ENCODE peak calls at places on chromosome 4, in nine cellular contexts. One of them, this sample, is unnamed.

GRCh38 chr4:147833254-147833653 is 101.4 kb downstream of the ARHGAP10 start:
- DNase-seq in foreskin fibroblast: peak; percentile 69
- DNase-seq in astrocyte of the cerebellum: no peak
- DNase-seq in fibroblast of the aortic adventitia: peak; percentile 20
- DNase-seq in lower leg skin: no peak
- DNase-seq in heart right ventricle: no peak
- DNase-seq in PC-3: no peak
- DNase-seq in A549: no peak
- DNase-seq in SK-N-SH: no peak
- DNase-seq in this sample: peak; percentile 58

GRCh38 chr4:148216866-148217814 is 225.1 kb downstream of the NR3C2 start:
- DNase-seq in foreskin fibroblast: no peak
- DNase-seq in astrocyte of the cerebellum: peak; percentile 51
- DNase-seq in fibroblast of the aortic adventitia: peak; percentile 7
- DNase-seq in lower leg skin: no peak
- DNase-seq in heart right ventricle: no peak
- DNase-seq in PC-3: no peak
- DNase-seq in A549: no peak
- DNase-seq in SK-N-SH: no peak
- DNase-seq in this sample: no peak

GRCh38 chr4:152351080-152351479 is 184.8 kb downstream of the FBXW7 start:
- DNase-seq in foreskin fibroblast: no peak
- DNase-seq in astrocyte of the cerebellum: no peak
- DNase-seq in fibroblast of the aortic adventitia: no peak
- DNase-seq in lower leg skin: no peak
- DNase-seq in heart right ventricle: no peak
- DNase-seq in PC-3: no peak
- DNase-seq in A549: no peak
- DNase-seq in SK-N-SH: no peak
- DNase-seq in this sample: no peak

GRCh38 chr4:147312376-147313046 is 168.4 kb upstream of the EDNRA start:
- DNase-seq in foreskin fibroblast: peak; percentile 63
- DNase-seq in astrocyte of the cerebellum: no peak
- DNase-seq in fibroblast of the aortic adventitia: peak; percentile 57
- DNase-seq in lower leg skin: no peak
- DNase-seq in heart right ventricle: no peak
- DNase-seq in PC-3: peak; percentile 35
- DNase-seq in A549: no peak
- DNase-seq in SK-N-SH: no peak
- DNase-seq in this sample: no peak

GRCh38 chr4:18691431-18692200 is 670.1 kb upstream of the LCORL start:
- DNase-seq in foreskin fibroblast: no peak
- DNase-seq in astrocyte of the cerebellum: no peak
- DNase-seq in fibroblast of the aortic adventitia: no peak
- DNase-seq in lower leg skin: no peak
- DNase-seq in heart right ventricle: no peak
- DNase-seq in PC-3: no peak
- DNase-seq in A549: no peak
- DNase-seq in SK-N-SH: no peak
- DNase-seq in this sample: no peak

GRCh38 chr4:74755486-74755885 is 38.8 kb downstream of the BTC start:
- DNase-seq in foreskin fibroblast: no peak
- DNase-seq in astrocyte of the cerebellum: peak; percentile 26
- DNase-seq in fibroblast of the aortic adventitia: peak; percentile 27
- DNase-seq in lower leg skin: no peak
- DNase-seq in heart right ventricle: no peak
- DNase-seq in PC-3: no peak
- DNase-seq in A549: no peak
- DNase-seq in SK-N-SH: no peak
- DNase-seq in this sample: no peak

GRCh38 chr4:85055558-85055957 is 89.1 kb upstream of the WDFY3 start:
- DNase-seq in foreskin fibroblast: no peak
- DNase-seq in astrocyte of the cerebellum: no peak
- DNase-seq in fibroblast of the aortic adventitia: no peak
- DNase-seq in lower leg skin: no peak
- DNase-seq in heart right ventricle: no peak
- DNase-seq in PC-3: no peak
- DNase-seq in A549: no peak
- DNase-seq in SK-N-SH: no peak
- DNase-seq in this sample: no peak

GRCh38 chr4:168584321-168584771 is 87.5 kb downstream of the PALLD start:
- DNase-seq in foreskin fibroblast: peak; percentile 50
- DNase-seq in astrocyte of the cerebellum: no peak
- DNase-seq in fibroblast of the aortic adventitia: peak; percentile 64
- DNase-seq in lower leg skin: no peak
- DNase-seq in heart right ventricle: no peak
- DNase-seq in PC-3: peak; percentile 76
- DNase-seq in A549: no peak
- DNase-seq in SK-N-SH: no peak
- DNase-seq in this sample: no peak

GRCh38 chr4:167903291-167903721 is 189.0 kb upstream of the ANXA10 start:
- DNase-seq in foreskin fibroblast: peak; percentile 67
- DNase-seq in astrocyte of the cerebellum: no peak
- DNase-seq in fibroblast of the aortic adventitia: peak; percentile 68
- DNase-seq in lower leg skin: no peak
- DNase-seq in heart right ventricle: no peak
- DNase-seq in PC-3: peak; percentile 73
- DNase-seq in A549: peak; percentile 5
- DNase-seq in SK-N-SH: no peak
- DNase-seq in this sample: no peak

GRCh38 chr4:8913121-8913857 is 41.6 kb upstream of the HMX1 start:
- DNase-seq in foreskin fibroblast: no peak
- DNase-seq in astrocyte of the cerebellum: no peak
- DNase-seq in fibroblast of the aortic adventitia: no peak
- DNase-seq in lower leg skin: peak; percentile 79
- DNase-seq in heart right ventricle: no peak
- DNase-seq in PC-3: no peak
- DNase-seq in A549: no peak
- DNase-seq in SK-N-SH: peak; percentile 8
- DNase-seq in this sample: no peak

GRCh38 chr4:151304755-151305154 is 20.6 kb downstream of the SH3D19 start:
- DNase-seq in foreskin fibroblast: no peak
- DNase-seq in astrocyte of the cerebellum: no peak
- DNase-seq in fibroblast of the aortic adventitia: no peak
- DNase-seq in lower leg skin: no peak
- DNase-seq in heart right ventricle: no peak
- DNase-seq in PC-3: peak; percentile 43
- DNase-seq in A549: peak; percentile 14
- DNase-seq in SK-N-SH: no peak
- DNase-seq in this sample: no peak

GRCh38 chr4:48173055-48173991 is 39.3 kb upstream of the TXK start:
- DNase-seq in foreskin fibroblast: peak; percentile 61
- DNase-seq in astrocyte of the cerebellum: peak; percentile 58
- DNase-seq in fibroblast of the aortic adventitia: peak; percentile 74
- DNase-seq in lower leg skin: no peak
- DNase-seq in heart right ventricle: no peak
- DNase-seq in PC-3: peak; percentile 52
- DNase-seq in A549: peak; percentile 53
- DNase-seq in SK-N-SH: no peak
- DNase-seq in this sample: peak; percentile 69

GRCh38 chr4:74613266-74613665 is 168.3 kb downstream of the AREG start:
- DNase-seq in foreskin fibroblast: no peak
- DNase-seq in astrocyte of the cerebellum: no peak
- DNase-seq in fibroblast of the aortic adventitia: no peak
- DNase-seq in lower leg skin: no peak
- DNase-seq in heart right ventricle: no peak
- DNase-seq in PC-3: no peak
- DNase-seq in A549: no peak
- DNase-seq in SK-N-SH: no peak
- DNase-seq in this sample: no peak

GRCh38 chr4:78155616-78156105 is 98.5 kb downstream of the FRAS1 start:
- DNase-seq in foreskin fibroblast: no peak
- DNase-seq in astrocyte of the cerebellum: peak; percentile 82
- DNase-seq in fibroblast of the aortic adventitia: no peak
- DNase-seq in lower leg skin: no peak
- DNase-seq in heart right ventricle: no peak
- DNase-seq in PC-3: no peak
- DNase-seq in A549: no peak
- DNase-seq in SK-N-SH: no peak
- DNase-seq in this sample: no peak

GRCh38 chr4:88858752-88859151 is 161.1 kb upstream of the NAP1L5 start:
- DNase-seq in foreskin fibroblast: no peak
- DNase-seq in astrocyte of the cerebellum: no peak
- DNase-seq in fibroblast of the aortic adventitia: no peak
- DNase-seq in lower leg skin: no peak
- DNase-seq in heart right ventricle: no peak
- DNase-seq in PC-3: no peak
- DNase-seq in A549: no peak
- DNase-seq in SK-N-SH: no peak
- DNase-seq in this sample: no peak

GRCh38 chr4:108877821-108878220 is 115.0 kb upstream of the ETNPPL start:
- DNase-seq in foreskin fibroblast: no peak
- DNase-seq in astrocyte of the cerebellum: no peak
- DNase-seq in fibroblast of the aortic adventitia: no peak
- DNase-seq in lower leg skin: no peak
- DNase-seq in heart right ventricle: no peak
- DNase-seq in PC-3: peak; percentile 32
- DNase-seq in A549: no peak
- DNase-seq in SK-N-SH: no peak
- DNase-seq in this sample: no peak

GRCh38 chr4:40874331-40874730 is 124.6 kb downstream of the NSUN7 start:
- DNase-seq in foreskin fibroblast: no peak
- DNase-seq in astrocyte of the cerebellum: no peak
- DNase-seq in fibroblast of the aortic adventitia: no peak
- DNase-seq in lower leg skin: no peak
- DNase-seq in heart right ventricle: no peak
- DNase-seq in PC-3: no peak
- DNase-seq in A549: no peak
- DNase-seq in SK-N-SH: no peak
- DNase-seq in this sample: no peak
- H3K4me3 ChIP-seq in foreskin fibroblast: no peak overlapping the region
- H3K4me3 ChIP-seq in astrocyte of the cerebellum: no peak overlapping the region
- H3K4me3 ChIP-seq in fibroblast of the aortic adventitia: no peak overlapping the region
- H3K4me3 ChIP-seq in lower leg skin: no peak overlapping the region
- H3K4me3 ChIP-seq in heart right ventricle: no peak overlapping the region
- H3K4me3 ChIP-seq in PC-3: no peak overlapping the region
- H3K4me3 ChIP-seq in A549: no peak overlapping the region
- H3K4me3 ChIP-seq in SK-N-SH: no peak overlapping the region
- H3K4me3 ChIP-seq in this sample: no peak overlapping the region

GRCh38 chr4:76748649-76749048 is 149.3 kb downstream of the SOWAHB start:
- DNase-seq in foreskin fibroblast: no peak
- DNase-seq in astrocyte of the cerebellum: no peak
- DNase-seq in fibroblast of the aortic adventitia: peak; percentile 57
- DNase-seq in lower leg skin: no peak
- DNase-seq in heart right ventricle: no peak
- DNase-seq in PC-3: peak; percentile 49
- DNase-seq in A549: peak; percentile 51
- DNase-seq in SK-N-SH: peak; percentile 56
- DNase-seq in this sample: no peak
- TF ChIP-seq CTCF in foreskin fibroblast: peak; percentile 3
- TF ChIP-seq CTCF in astrocyte of the cerebellum: peak; percentile 41
- TF ChIP-seq CTCF in fibroblast of the aortic adventitia: peak; percentile 18
- TF ChIP-seq CTCF in lower leg skin: no peak
- TF ChIP-seq CTCF in heart right ventricle: no peak
- TF ChIP-seq CTCF in PC-3: peak; percentile 58
- TF ChIP-seq CTCF in A549: peak; percentile 53
- TF ChIP-seq CTCF in SK-N-SH: peak; percentile 62
- TF ChIP-seq CTCF in this sample: peak; percentile 29

DNA sequence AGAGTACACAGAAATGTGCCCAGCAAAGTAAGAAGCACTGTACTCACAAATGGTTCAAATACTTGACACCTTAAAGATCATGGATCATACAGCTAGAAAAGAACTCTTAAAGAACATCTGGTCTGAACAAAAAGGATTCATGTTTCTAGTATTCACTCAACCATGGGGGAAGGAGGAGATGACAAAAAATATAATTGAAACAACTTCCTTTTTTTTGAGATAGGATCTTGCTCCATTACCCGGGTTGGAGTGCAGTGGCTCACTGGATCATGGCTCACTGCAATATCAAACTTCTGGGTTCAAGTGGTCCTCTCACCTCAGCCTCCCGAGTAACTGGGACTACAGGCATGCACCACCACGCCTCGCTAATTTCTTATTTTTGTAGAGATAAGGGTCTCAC is 6.0 kb downstream of the DHX15 start:
- DNase-seq in foreskin fibroblast: no peak
- DNase-seq in astrocyte of the cerebellum: no peak
- DNase-seq in fibroblast of the aortic adventitia: no peak
- DNase-seq in lower leg skin: no peak
- DNase-seq in heart right ventricle: no peak
- DNase-seq in PC-3: no peak
- DNase-seq in A549: no peak
- DNase-seq in SK-N-SH: no peak
- DNase-seq in this sample: no peak
- H3K4me3 ChIP-seq in foreskin fibroblast: no peak overlapping the region
- H3K4me3 ChIP-seq in astrocyte of the cerebellum: no peak overlapping the region
- H3K4me3 ChIP-seq in fibroblast of the aortic adventitia: no peak overlapping the region
- H3K4me3 ChIP-seq in lower leg skin: no peak overlapping the region
- H3K4me3 ChIP-seq in heart right ventricle: no peak overlapping the region
- H3K4me3 ChIP-seq in PC-3: no peak overlapping the region
- H3K4me3 ChIP-seq in A549: no peak overlapping the region
- H3K4me3 ChIP-seq in SK-N-SH: no peak overlapping the region
- H3K4me3 ChIP-seq in this sample: no peak overlapping the region

GRCh38 chr4:1948232-1948631 is 60.5 kb downstream of the NELFA start:
- DNase-seq in foreskin fibroblast: no peak
- DNase-seq in astrocyte of the cerebellum: no peak
- DNase-seq in fibroblast of the aortic adventitia: no peak
- DNase-seq in lower leg skin: no peak
- DNase-seq in heart right ventricle: no peak
- DNase-seq in PC-3: no peak
- DNase-seq in A549: no peak
- DNase-seq in SK-N-SH: no peak
- DNase-seq in this sample: no peak

GRCh38 chr4:1950369-1950768 is 58.4 kb downstream of the NELFA start:
- DNase-seq in foreskin fibroblast: no peak
- DNase-seq in astrocyte of the cerebellum: no peak
- DNase-seq in fibroblast of the aortic adventitia: no peak
- DNase-seq in lower leg skin: no peak
- DNase-seq in heart right ventricle: no peak
- DNase-seq in PC-3: no peak
- DNase-seq in A549: no peak
- DNase-seq in SK-N-SH: no peak
- DNase-seq in this sample: no peak

GRCh38 chr4:1945912-1946311 is 62.9 kb downstream of the NELFA start:
- DNase-seq in foreskin fibroblast: no peak
- DNase-seq in astrocyte of the cerebellum: no peak
- DNase-seq in fibroblast of the aortic adventitia: no peak
- DNase-seq in lower leg skin: no peak
- DNase-seq in heart right ventricle: no peak
- DNase-seq in PC-3: no peak
- DNase-seq in A549: no peak
- DNase-seq in SK-N-SH: no peak
- DNase-seq in this sample: no peak

GRCh38 chr4:1952046-1952700 is 56.6 kb downstream of the NELFA start:
- DNase-seq in foreskin fibroblast: no peak
- DNase-seq in astrocyte of the cerebellum: no peak
- DNase-seq in fibroblast of the aortic adventitia: no peak
- DNase-seq in lower leg skin: no peak
- DNase-seq in heart right ventricle: no peak
- DNase-seq in PC-3: no peak
- DNase-seq in A549: no peak
- DNase-seq in SK-N-SH: no peak
- DNase-seq in this sample: no peak

DNA sequence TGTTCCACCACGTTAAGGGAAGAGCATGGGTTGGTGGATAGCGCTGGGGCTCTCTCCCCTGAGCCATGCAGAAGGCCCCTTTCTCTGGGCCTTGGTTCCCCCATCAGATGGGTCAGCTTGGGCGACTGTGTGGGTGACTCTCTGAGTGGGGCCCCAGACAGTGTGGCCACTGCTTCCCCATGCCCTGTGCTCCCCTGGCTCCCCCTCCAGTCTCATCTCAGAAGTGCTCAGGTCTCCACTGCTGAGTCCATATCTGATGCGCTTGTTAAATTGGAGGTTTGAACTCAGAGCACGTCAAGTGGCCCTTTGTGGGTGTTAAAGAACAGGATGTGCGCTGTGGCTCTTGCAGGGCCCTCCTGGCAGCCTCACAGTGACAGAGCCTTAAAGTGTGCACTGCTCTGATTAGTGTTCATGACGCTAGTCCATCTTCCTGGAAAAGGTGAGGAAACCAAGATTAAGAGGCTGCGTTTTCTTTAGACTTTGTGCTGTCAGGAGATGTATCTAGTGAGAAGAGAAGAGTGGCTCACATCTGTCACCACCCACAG is 59.8 kb downstream of the NELFA start:
- DNase-seq in foreskin fibroblast: no peak
- DNase-seq in astrocyte of the cerebellum: no peak
- DNase-seq in fibroblast of the aortic adventitia: no peak
- DNase-seq in lower leg skin: no peak
- DNase-seq in heart right ventricle: no peak
- DNase-seq in PC-3: no peak
- DNase-seq in A549: no peak
- DNase-seq in SK-N-SH: no peak
- DNase-seq in this sample: no peak
- TF ChIP-seq CTCF in foreskin fibroblast: no peak
- TF ChIP-seq CTCF in astrocyte of the cerebellum: peak; percentile 10
- TF ChIP-seq CTCF in fibroblast of the aortic adventitia: no peak
- TF ChIP-seq CTCF in lower leg skin: no peak
- TF ChIP-seq CTCF in heart right ventricle: no peak
- TF ChIP-seq CTCF in PC-3: no peak
- TF ChIP-seq CTCF in A549: no peak
- TF ChIP-seq CTCF in SK-N-SH: no peak
- TF ChIP-seq CTCF in this sample: no peak

This sample was measured in kidney epithelial cell.